ENCODE peak calls at places on chromosomes 13 and 19, in nine cellular contexts. C, H, K, O, F, Z, G, U and I are unnamed samples.

GRCh38 chr19:36417752-36418286 is 625 bp downstream of the ZFP82 start:
- DNase-seq in H (no peak), F (no peak), G (no peak), O (no peak), Z (no peak), K (peak; percentile 11), C (no peak), U (no peak), I (no peak)

GRCh38 chr13:97726664-97727235 is 226.7 kb upstream of the IPO5 start:
- DNase-seq in K (no peak), U (no peak), H (no peak), C (no peak), F (no peak), Z (no peak), G (no peak), O (no peak), I (no peak)

GRCh38 chr19:46710687-46711086 is 6.2 kb downstream of the PRKD2 start:
- DNase-seq in F (no peak), O (no peak), Z (no peak), G (no peak), U (no peak), K (no peak), H (no peak), C (no peak), I (no peak)

GRCh38 chr13:48976677-48977625 is 1.2 kb downstream of the FNDC3A start:
- DNase-seq in H (no peak), O (peak; percentile 39), F (no peak), U (peak; percentile 3), Z (no peak), K (no peak), G (no peak), C (no peak), I (no peak)

GRCh38 chr13:85657942-85658341 is 141.3 kb downstream of the SLITRK6 start:
- DNase-seq in H (no peak), G (no peak), U (no peak), C (no peak), Z (no peak), K (no peak), O (no peak), F (no peak), I (no peak)

GRCh38 chr13:58893396-58893795 is 1261.9 kb downstream of the PCDH17 start:
- DNase-seq in G (no peak), Z (no peak), K (no peak), O (peak; percentile 63), H (no peak), C (no peak), U (no peak), F (no peak), I (no peak)

GRCh38 chr13:110887955-110888333 is 26.9 kb downstream of the ANKRD10 start:
- DNase-seq in U (no peak), F (no peak), O (no peak), C (no peak), K (no peak), H (no peak), G (no peak), Z (no peak), I (no peak)

GRCh38 chr19:19345970-19346369 is 25.3 kb downstream of the MAU2 start:
- DNase-seq in F (no peak), C (no peak), K (no peak), O (no peak), H (no peak), G (no peak), U (no peak), Z (no peak), I (no peak)

GRCh38 chr13:94537740-94538630 is 58.0 kb downstream of the TGDS start:
- DNase-seq in G (no peak), U (peak; percentile 34), H (no peak), C (no peak), O (no peak), K (no peak), Z (no peak), F (no peak), I (peak; percentile 73)

GRCh38 chr13:91381371-91381770 is 17.1 kb upstream of the GPC5 start:
- DNase-seq in H (no peak), K (no peak), C (no peak), G (no peak), O (peak; percentile 12), F (no peak), U (peak; percentile 26), Z (no peak), I (no peak)

GRCh38 chr13:53311561-53311960 is 282.9 kb downstream of the OLFM4 start:
- DNase-seq in H (no peak), F (no peak), G (no peak), K (no peak), Z (no peak), U (no peak), C (no peak), O (no peak), I (no peak)

GRCh38 chr13:31807090-31807541 is 67.8 kb downstream of the RXFP2 start:
- DNase-seq in O (peak; percentile 46), G (no peak), H (no peak), Z (no peak), U (no peak), K (no peak), F (no peak), C (no peak), I (peak; percentile 42)

GRCh38 chr19:45331411-45331810 is 8.7 kb upstream of the CKM start:
- DNase-seq in O (no peak), K (no peak), U (no peak), Z (no peak), C (no peak), H (no peak), G (no peak), F (no peak), I (no peak)

GRCh38 chr13:59801107-59801880 is 362.4 kb downstream of the DIAPH3 start:
- DNase-seq in G (no peak), U (no peak), C (no peak), Z (no peak), F (no peak), O (no peak), H (no peak), K (no peak), I (no peak)

GRCh38 chr13:90281709-90282108 is 1065.8 kb upstream of the MIR17HG start:
- DNase-seq in U (peak; percentile 24), G (no peak), C (no peak), F (no peak), O (no peak), H (no peak), Z (no peak), K (no peak), I (no peak)

GRCh38 chr13:54742984-54743383 is 1714.4 kb downstream of the OLFM4 start:
- DNase-seq in U (peak; percentile 1), G (no peak), C (no peak), O (no peak), H (no peak), K (no peak), F (no peak), Z (no peak), I (no peak)

GRCh38 chr19:50844296-50844935 is 10.3 kb upstream of the KLK3 start:
- DNase-seq in H (no peak), O (no peak), K (no peak), Z (no peak), G (no peak), U (no peak), C (no peak), F (no peak), I (no peak)

GRCh38 chr19:3668331-3669133 is 31.7 kb downstream of the PIP5K1C start:
- DNase-seq in Z (no peak), U (no peak), G (no peak), H (no peak), O (peak; percentile 26), K (no peak), C (no peak), F (peak; percentile 38), I (no peak)

GRCh38 chr19:48194041-48194871 is 23.8 kb downstream of the ZSWIM9 start:
- DNase-seq in G (no peak), K (no peak), O (no peak), F (no peak), H (no peak), Z (no peak), U (no peak), C (no peak), I (no peak)

GRCh38 chr13:23748591-23748990 is 140.6 kb downstream of the MIPEP start:
- DNase-seq in G (no peak), H (no peak), K (no peak), F (no peak), O (no peak), U (peak; percentile 9), Z (no peak), C (no peak), I (no peak)

DNA sequence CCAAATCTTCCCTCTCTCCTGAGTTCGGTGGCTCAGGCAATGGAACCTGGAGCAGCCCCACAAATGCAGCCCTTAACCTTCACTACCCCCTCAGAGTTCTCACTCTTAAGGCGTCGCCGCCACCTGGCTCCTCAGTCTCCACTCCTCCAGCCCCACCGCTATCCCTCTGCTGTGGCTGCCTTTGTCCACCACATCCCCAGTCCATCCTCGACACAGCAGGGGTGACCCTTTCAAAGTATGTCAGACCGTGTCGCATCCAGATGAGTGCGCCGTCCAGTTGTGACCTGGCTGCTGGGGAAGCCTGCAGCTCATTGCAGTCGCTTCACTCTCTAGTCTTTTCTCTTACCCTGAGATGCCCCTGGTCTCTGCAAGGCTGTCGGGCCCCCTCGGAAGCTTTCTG is 1.0 kb downstream of the SPPL2B start:
- DNase-seq in H (no peak), C (no peak), G (no peak), O (no peak), F (no peak), U (no peak), Z (no peak), K (no peak), I (no peak)
- TF ChIP-seq CTCF in H (no peak), C (no peak), G (no peak), O (no peak), F (no peak), U (no peak), Z (no peak), K (no peak), I (no peak)

GRCh38 chr13:112205990-112206389 is 139.0 kb downstream of the SOX1 start:
- DNase-seq in Z (no peak), C (no peak), K (no peak), U (no peak), F (no peak), H (no peak), G (no peak), O (no peak), I (no peak)
- H3K4me1 ChIP-seq in Z (peaks cover 13% of the 10 kb centered on the region), C (no peaks in the 10 kb centered on the region), K (no peaks in the 10 kb centered on the region), U (no peaks in the 10 kb centered on the region), F (no peaks in the 10 kb centered on the region), H (no peaks in the 10 kb centered on the region), G (no peaks in the 10 kb centered on the region), O (no peaks in the 10 kb centered on the region), I (no peaks in the 10 kb centered on the region)

GRCh38 chr19:55258476-55258827 is 365 bp downstream of the PPP6R1 start:
- DNase-seq in Z (no peak), G (no peak), O (peak; percentile 14), F (peak; percentile 30), K (peak; percentile 44), H (no peak), U (no peak), C (no peak), I (no peak)
- H3K27ac ChIP-seq in Z (peak overlapping the region; percentile 92), G (peak overlapping the region; percentile 79), O (peak overlapping the region; percentile 94), F (peak overlapping the region; percentile 83), K (peak overlapping the region; percentile 96), H (peak overlapping the region; percentile 92), U (peak overlapping the region; percentile 61), C (peak overlapping the region; percentile 92), I (peak overlapping the region; percentile 70)

DNA sequence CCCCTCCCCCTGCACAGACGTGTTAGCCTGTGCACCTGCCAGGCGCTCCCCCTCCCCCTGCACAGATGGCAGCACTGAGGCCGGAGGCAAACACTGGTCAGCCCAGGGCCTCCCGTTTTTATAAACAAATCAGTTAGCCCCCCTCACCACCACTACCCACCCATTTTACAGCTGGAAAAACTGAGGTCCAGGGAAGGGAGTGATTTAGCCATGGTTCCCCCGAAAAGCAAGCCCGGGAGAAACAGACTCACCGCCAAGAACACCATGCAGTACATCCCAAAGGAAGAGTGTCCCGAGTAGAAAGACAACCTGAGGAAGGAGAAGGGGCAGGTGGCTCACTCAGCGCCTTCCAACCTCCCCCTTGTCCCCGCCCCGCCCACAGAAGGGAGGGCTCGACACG is 8.7 kb downstream of the PLPP2 start:
- DNase-seq in O (no peak), Z (no peak), G (no peak), C (no peak), U (no peak), K (no peak), H (no peak), F (no peak), I (no peak)
- TF ChIP-seq CTCF in O (no peak), Z (no peak), G (no peak), C (no peak), U (no peak), K (no peak), H (no peak), F (no peak), I (no peak)